ENCODE peak calls at places on chromosome 10, in four cellular contexts. One of them, this sample, is unnamed.

GRCh38 chr10:60611291-60611747 is 167.0 kb upstream of the CDK1 start:
- DNase-seq in A549: peak
- DNase-seq in Panc1: peak
- DNase-seq in right cardiac atrium: no peak
- DNase-seq in this sample: no peak

GRCh38 chr10:62594093-62594520 is 210.4 kb upstream of the ADO start:
- DNase-seq in right cardiac atrium: peak
- DNase-seq in A549: peak
- DNase-seq in Panc1: peak
- DNase-seq in this sample: no peak

GRCh38 chr10:4372601-4373000 is 453.4 kb upstream of the AKR1E2 start:
- DNase-seq in A549: no peak
- DNase-seq in Panc1: no peak
- DNase-seq in right cardiac atrium: no peak
- DNase-seq in this sample: peak

GRCh38 chr10:12875100-12875499 is 126.4 kb downstream of the CCDC3 start:
- DNase-seq in right cardiac atrium: peak
- DNase-seq in Panc1: no peak
- DNase-seq in A549: no peak
- DNase-seq in this sample: peak

GRCh38 chr10:68301790-68302502 is 29.9 kb upstream of the HNRNPH3 start:
- DNase-seq in A549: peak
- DNase-seq in right cardiac atrium: no peak
- DNase-seq in Panc1: peak
- DNase-seq in this sample: peak

GRCh38 chr10:17921378-17921777 is 30.3 kb upstream of the SLC39A12 start:
- DNase-seq in A549: no peak
- DNase-seq in Panc1: no peak
- DNase-seq in right cardiac atrium: no peak
- DNase-seq in this sample: no peak

GRCh38 chr10:117174439-117175214 is 22.7 kb upstream of the KCNK18 start:
- DNase-seq in Panc1: peak
- DNase-seq in right cardiac atrium: peak
- DNase-seq in A549: peak
- DNase-seq in this sample: peak

GRCh38 chr10:75599875-75600648 is 168.6 kb downstream of the LRMDA start:
- DNase-seq in Panc1: no peak
- DNase-seq in A549: no peak
- DNase-seq in right cardiac atrium: no peak
- DNase-seq in this sample: no peak

GRCh38 chr10:52216852-52217251 is 97.2 kb upstream of the DKK1 start:
- DNase-seq in Panc1: no peak
- DNase-seq in right cardiac atrium: no peak
- DNase-seq in A549: no peak
- DNase-seq in this sample: peak

GRCh38 chr10:21523557-21524008 is 1.9 kb downstream of the SKIDA1 start:
- DNase-seq in Panc1: no peak
- DNase-seq in right cardiac atrium: peak
- DNase-seq in A549: no peak
- DNase-seq in this sample: no peak

GRCh38 chr10:6327906-6328707 is 125.4 kb downstream of the PFKFB3 start:
- DNase-seq in right cardiac atrium: no peak
- DNase-seq in Panc1: no peak
- DNase-seq in A549: no peak
- DNase-seq in this sample: no peak

GRCh38 chr10:126903646-126904360 is 1.4 kb upstream of the DOCK1 start:
- DNase-seq in right cardiac atrium: no peak
- DNase-seq in Panc1: no peak
- DNase-seq in A549: no peak
- DNase-seq in this sample: no peak

GRCh38 chr10:50286517-50286916 is 35.2 kb upstream of the ASAH2 start:
- DNase-seq in A549: no peak
- DNase-seq in right cardiac atrium: no peak
- DNase-seq in Panc1: no peak
- DNase-seq in this sample: no peak

GRCh38 chr10:24721254-24722106 is 2.2 kb downstream of the ARHGAP21 start:
- DNase-seq in right cardiac atrium: peak
- DNase-seq in Panc1: no peak
- DNase-seq in A549: peak
- DNase-seq in this sample: no peak

GRCh38 chr10:7260412-7260900 is 150.4 kb downstream of the SFMBT2 start:
- DNase-seq in A549: peak
- DNase-seq in Panc1: no peak
- DNase-seq in right cardiac atrium: peak
- DNase-seq in this sample: peak

GRCh38 chr10:124353896-124354295 is 64.8 kb downstream of the OAT start:
- DNase-seq in Panc1: no peak
- DNase-seq in A549: no peak
- DNase-seq in right cardiac atrium: no peak
- DNase-seq in this sample: no peak

GRCh38 chr10:102726274-102726673 is 11.8 kb downstream of the SFXN2 start:
- DNase-seq in right cardiac atrium: peak
- DNase-seq in Panc1: no peak
- DNase-seq in A549: no peak
- DNase-seq in this sample: no peak

GRCh38 chr10:91643700-91644099 is 10.8 kb upstream of the PPP1R3C start:
- DNase-seq in A549: peak
- DNase-seq in Panc1: no peak
- DNase-seq in right cardiac atrium: no peak
- DNase-seq in this sample: no peak

GRCh38 chr10:7572435-7572834 is 94.3 kb downstream of the ITIH5 start:
- DNase-seq in Panc1: no peak
- DNase-seq in A549: no peak
- DNase-seq in right cardiac atrium: peak
- DNase-seq in this sample: no peak

GRCh38 chr10:12640026-12640425 is 290.7 kb downstream of the CAMK1D start:
- DNase-seq in A549: no peak
- DNase-seq in Panc1: no peak
- DNase-seq in right cardiac atrium: no peak
- DNase-seq in this sample: no peak

GRCh38 chr10:30674796-30675195 is 45.2 kb upstream of the LYZL2 start:
- DNase-seq in A549: no peak
- DNase-seq in right cardiac atrium: no peak
- DNase-seq in Panc1: no peak
- DNase-seq in this sample: no peak

GRCh38 chr10:127302343-127302742 is 106.0 kb upstream of the INSYN2A start:
- DNase-seq in Panc1: no peak
- DNase-seq in A549: no peak
- DNase-seq in right cardiac atrium: no peak
- DNase-seq in this sample: no peak

GRCh38 chr10:76576276-76576962 is 1061.2 kb downstream of the KCNMA1 start:
- DNase-seq in A549: no peak
- DNase-seq in Panc1: no peak
- DNase-seq in right cardiac atrium: no peak
- DNase-seq in this sample: peak

GRCh38 chr10:110008518-110009339 is 945 bp downstream of the ADD3 start:
- DNase-seq in Panc1: no peak
- DNase-seq in right cardiac atrium: peak
- DNase-seq in A549: peak
- DNase-seq in this sample: no peak

GRCh38 chr10:30207485-30208052 is 141.5 kb downstream of the MTPAP start:
- DNase-seq in A549: no peak
- DNase-seq in right cardiac atrium: no peak
- DNase-seq in Panc1: no peak
- DNase-seq in this sample: no peak

GRCh38 chr10:4353059-4353655 is 472.9 kb upstream of the AKR1E2 start:
- DNase-seq in A549: no peak
- DNase-seq in Panc1: no peak
- DNase-seq in right cardiac atrium: peak
- DNase-seq in this sample: no peak

GRCh38 chr10:16644146-16644545 is 122.5 kb upstream of the C1QL3 start:
- DNase-seq in right cardiac atrium: no peak
- DNase-seq in Panc1: peak
- DNase-seq in A549: peak
- DNase-seq in this sample: peak

GRCh38 chr10:99754670-99755069 is 22.6 kb downstream of the CUTC start:
- DNase-seq in A549: no peak
- DNase-seq in Panc1: no peak
- DNase-seq in right cardiac atrium: no peak
- DNase-seq in this sample: no peak

GRCh38 chr10:27388761-27389399 is 115.2 kb upstream of the RAB18 start:
- DNase-seq in Panc1: no peak
- DNase-seq in A549: no peak
- DNase-seq in right cardiac atrium: peak
- DNase-seq in this sample: no peak

GRCh38 chr10:11678074-11678793 is 63.9 kb upstream of the ECHDC3 start:
- DNase-seq in right cardiac atrium: no peak
- DNase-seq in A549: no peak
- DNase-seq in Panc1: no peak
- DNase-seq in this sample: no peak

GRCh38 chr10:113347508-113347907 is 205.3 kb upstream of the HABP2 start:
- DNase-seq in right cardiac atrium: peak
- DNase-seq in Panc1: no peak
- DNase-seq in A549: no peak
- DNase-seq in this sample: no peak

GRCh38 chr10:72316748-72317435 is 37.8 kb downstream of the DNAJB12 start:
- DNase-seq in Panc1: no peak
- DNase-seq in right cardiac atrium: peak
- DNase-seq in A549: peak
- DNase-seq in this sample: no peak

GRCh38 chr10:122688293-122688989 is 11.2 kb downstream of the C10orf120 start:
- DNase-seq in Panc1: no peak
- DNase-seq in A549: peak
- DNase-seq in right cardiac atrium: peak
- DNase-seq in this sample: no peak

GRCh38 chr10:633279-634245 is 55.9 kb downstream of the DIP2C start:
- DNase-seq in Panc1: no peak
- DNase-seq in right cardiac atrium: peak
- DNase-seq in A549: no peak
- DNase-seq in this sample: no peak
- H3K27ac ChIP-seq in Panc1: no peak
- H3K27ac ChIP-seq in right cardiac atrium: no peak
- H3K27ac ChIP-seq in A549: no peak
- H3K27ac ChIP-seq in this sample: no peak

GRCh38 chr10:65360497-65360896 is 1565.3 kb upstream of the LRRTM3 start:
- DNase-seq in right cardiac atrium: no peak
- DNase-seq in Panc1: no peak
- DNase-seq in A549: no peak
- DNase-seq in this sample: no peak

GRCh38 chr10:65355141-65355680 is 1570.6 kb upstream of the LRRTM3 start:
- DNase-seq in A549: no peak
- DNase-seq in right cardiac atrium: no peak
- DNase-seq in Panc1: no peak
- DNase-seq in this sample: no peak

GRCh38 chr10:65358565-65358964 is 1567.3 kb upstream of the LRRTM3 start:
- DNase-seq in Panc1: peak
- DNase-seq in A549: peak
- DNase-seq in right cardiac atrium: no peak
- DNase-seq in this sample: no peak
- H3K27ac ChIP-seq in Panc1: no peak
- H3K27ac ChIP-seq in A549: no peak
- H3K27ac ChIP-seq in right cardiac atrium: no peak
- H3K27ac ChIP-seq in this sample: no peak

GRCh38 chr10:132450466-132450824 is 53.4 kb downstream of the PWWP2B start:
- DNase-seq in A549: no peak
- DNase-seq in Panc1: no peak
- DNase-seq in right cardiac atrium: peak
- DNase-seq in this sample: no peak
- H3K27ac ChIP-seq in A549: no peak
- H3K27ac ChIP-seq in Panc1: peak
- H3K27ac ChIP-seq in right cardiac atrium: no peak
- H3K27ac ChIP-seq in this sample: no peak

DNA sequence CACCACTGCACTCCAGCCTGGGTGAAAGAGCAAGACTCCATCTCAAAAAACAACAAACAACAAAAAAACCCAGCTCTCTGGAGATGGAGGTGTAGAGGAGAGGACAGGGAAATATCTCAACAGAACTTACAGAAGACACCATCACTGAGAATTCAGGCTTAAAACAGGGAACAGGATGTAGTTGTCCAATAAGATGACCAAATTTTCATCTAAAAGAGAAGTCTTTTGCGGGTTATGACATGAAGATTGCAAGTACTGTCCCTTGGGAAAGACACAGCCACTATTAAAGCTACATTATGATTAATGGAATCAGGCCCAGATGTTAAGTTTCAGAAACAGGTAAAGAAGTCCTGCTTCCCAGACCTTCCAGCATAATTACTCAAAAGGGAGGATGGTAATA is 235.2 kb upstream of the NRP1 start:
- DNase-seq in A549: no peak
- DNase-seq in Panc1: no peak
- DNase-seq in right cardiac atrium: no peak
- DNase-seq in this sample: no peak
- H3K27ac ChIP-seq in A549: no peak
- H3K27ac ChIP-seq in Panc1: no peak
- H3K27ac ChIP-seq in right cardiac atrium: no peak
- H3K27ac ChIP-seq in this sample: no peak

GRCh38 chr10:14954934-14955333 is 1.0 kb upstream of the DCLRE1C start:
- DNase-seq in Panc1: no peak
- DNase-seq in right cardiac atrium: no peak
- DNase-seq in A549: no peak
- DNase-seq in this sample: no peak
- H3K27ac ChIP-seq in Panc1: peak
- H3K27ac ChIP-seq in right cardiac atrium: no peak
- H3K27ac ChIP-seq in A549: peak
- H3K27ac ChIP-seq in this sample: no peak

GRCh38 chr10:15311249-15311884 is 59.7 kb downstream of the FAM171A1 start:
- DNase-seq in Panc1: no peak
- DNase-seq in right cardiac atrium: no peak
- DNase-seq in A549: no peak
- DNase-seq in this sample: no peak
- H3K27ac ChIP-seq in Panc1: no peak
- H3K27ac ChIP-seq in right cardiac atrium: no peak
- H3K27ac ChIP-seq in A549: no peak
- H3K27ac ChIP-seq in this sample: no peak

DNA sequence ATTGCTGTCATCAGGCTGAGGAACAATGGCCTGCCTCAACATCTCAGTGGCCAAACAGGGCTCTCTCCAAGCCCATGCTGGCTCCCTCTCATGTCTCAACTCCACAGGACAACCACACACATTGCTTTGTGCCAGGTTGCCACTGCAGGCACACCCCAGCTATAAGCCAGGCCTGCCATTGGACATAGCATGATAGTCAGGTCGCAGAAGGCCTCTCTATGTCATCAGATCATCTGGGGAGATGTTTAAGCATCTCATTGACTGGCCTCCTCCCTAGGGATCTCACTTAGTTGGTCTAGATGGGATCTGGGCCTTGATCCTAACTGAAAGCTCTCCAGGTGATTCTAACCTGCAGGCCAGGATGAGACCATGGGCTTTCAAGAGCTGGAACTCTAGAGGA is 257.2 kb downstream of the GRID1 start:
- DNase-seq in Panc1: no peak
- DNase-seq in right cardiac atrium: no peak
- DNase-seq in A549: no peak
- DNase-seq in this sample: no peak
- H3K27ac ChIP-seq in Panc1: no peak
- H3K27ac ChIP-seq in right cardiac atrium: no peak
- H3K27ac ChIP-seq in A549: no peak
- H3K27ac ChIP-seq in this sample: no peak

GRCh38 chr10:73506074-73506473 is 10.2 kb upstream of the PPP3CB start:
- DNase-seq in right cardiac atrium: no peak
- DNase-seq in A549: no peak
- DNase-seq in Panc1: no peak
- DNase-seq in this sample: no peak
- H3K27ac ChIP-seq in right cardiac atrium: no peak
- H3K27ac ChIP-seq in A549: no peak
- H3K27ac ChIP-seq in Panc1: no peak
- H3K27ac ChIP-seq in this sample: no peak

GRCh38 chr10:120946497-120946896 is 95.3 kb downstream of the WDR11 start:
- DNase-seq in Panc1: no peak
- DNase-seq in A549: no peak
- DNase-seq in right cardiac atrium: no peak
- DNase-seq in this sample: no peak
- H3K27ac ChIP-seq in Panc1: no peak
- H3K27ac ChIP-seq in A549: no peak
- H3K27ac ChIP-seq in right cardiac atrium: no peak
- H3K27ac ChIP-seq in this sample: no peak